ENCODE peak calls at places on chromosomes 13 and 19, in nine cellular contexts. T is breast epithelium; P is body of pancreas; Y is Peyer's patch; V is mucosa of descending colon; L is CD8-positive, alpha-beta T cell; A is PC-9; H is neuronal stem cell; K is A549. R is an unnamed sample.
A peak's percentile ranks its signal among the peaks of the same experiment; 100 is the strongest.

GRCh38 chr19:3034845-3035541 is 5.9 kb upstream of the TLE2 start:
- DNase-seq in L (no peak), Y (peak; percentile 66), P (peak; percentile 50), V (peak; percentile 61), H (no peak), K (no peak), T (no peak), A (peak; percentile 24), R (peak; percentile 68)

GRCh38 chr13:79457948-79458347 is 23.0 kb upstream of the NDFIP2 start:
- DNase-seq in V (no peak), T (no peak), Y (no peak), A (no peak), L (no peak), K (no peak), H (no peak), P (no peak), R (no peak)

GRCh38 chr13:30371649-30372265 is 50.5 kb upstream of the UBE2L5 start:
- DNase-seq in A (peak; percentile 32), T (no peak), K (no peak), P (peak; percentile 47), V (peak; percentile 75), L (peak; percentile 80), Y (peak; percentile 52), H (no peak), R (peak; percentile 83)

GRCh38 chr13:74062933-74063332 is 71.3 kb downstream of the KLF12 start:
- DNase-seq in V (peak; percentile 19), K (no peak), H (no peak), P (no peak), A (no peak), Y (no peak), T (no peak), L (no peak), R (no peak)

GRCh38 chr19:39253374-39254149 is 4.9 kb upstream of the IFNL4 start:
- DNase-seq in K (no peak), L (no peak), T (no peak), H (no peak), P (no peak), A (no peak), Y (no peak), V (no peak), R (no peak)

GRCh38 chr19:38849746-38850230 is at the start of gene HNRNPL:
- DNase-seq in Y (peak; percentile 99), P (no peak), L (peak; percentile 100), K (no peak), A (peak; percentile 99), H (no peak), V (no peak), T (peak; percentile 100), R (no peak)

GRCh38 chr13:80755925-80756324 is 415.0 kb upstream of the SPRY2 start:
- DNase-seq in K (no peak), A (no peak), L (no peak), H (no peak), Y (no peak), T (no peak), P (no peak), V (no peak), R (no peak)

GRCh38 chr19:41940443-41941409 is 12.5 kb upstream of the ERFL start:
- DNase-seq in A (no peak), V (no peak), K (peak; percentile 77), Y (no peak), P (no peak), T (no peak), H (no peak), L (no peak), R (no peak)

GRCh38 chr19:13398780-13399726 is 107.2 kb downstream of the CACNA1A start:
- DNase-seq in L (no peak), Y (no peak), K (peak; percentile 13), H (no peak), T (no peak), A (no peak), P (no peak), V (no peak), R (no peak)

GRCh38 chr13:112586334-112586733 is 1.6 kb downstream of the TUBGCP3 start:
- DNase-seq in H (no peak), V (no peak), A (no peak), K (no peak), P (no peak), L (no peak), Y (no peak), T (no peak), R (no peak)

GRCh38 chr13:112587767-112588489 is at the start of gene TUBGCP3:
- DNase-seq in K (peak; percentile 78), P (peak; percentile 87), A (peak; percentile 78), T (peak; percentile 80), H (peak; percentile 77), V (peak; percentile 87), Y (peak; percentile 88), L (peak; percentile 88), R (peak; percentile 75)

GRCh38 chr13:112588490-112589297 is 741 bp upstream of the TUBGCP3 start:
- DNase-seq in L (no peak), T (no peak), H (no peak), V (no peak), Y (no peak), A (no peak), P (peak; percentile 38), K (no peak), R (no peak)

GRCh38 chr13:112583592-112584277 is 4.2 kb downstream of the TUBGCP3 start:
- DNase-seq in T (no peak), L (no peak), P (no peak), Y (no peak), V (peak; percentile 40), K (no peak), H (no peak), A (no peak), R (no peak)

DNA sequence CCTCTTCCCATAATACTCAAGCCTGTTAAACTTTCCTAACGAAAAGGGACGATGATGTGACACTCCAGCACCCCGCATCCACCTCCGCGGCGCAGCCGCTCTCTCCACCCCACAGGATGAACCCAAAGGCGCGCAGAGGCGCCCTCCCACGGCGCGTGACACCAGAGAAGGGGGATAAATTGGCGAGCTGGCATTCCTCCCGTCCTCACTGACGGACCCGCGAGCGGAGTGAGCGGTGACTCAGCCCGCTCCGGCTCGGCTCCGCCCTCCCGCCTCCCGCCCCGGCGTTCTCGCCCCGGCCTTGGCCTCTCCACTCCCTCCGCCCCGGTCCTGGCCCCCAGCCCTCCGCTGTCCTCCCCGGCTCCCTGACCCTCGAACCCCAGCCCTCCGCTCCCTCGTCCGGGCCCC is 590 bp downstream of the TUBGCP3 start:
- DNase-seq in Y (peak; percentile 87), A (peak; percentile 77), L (peak; percentile 68), V (peak; percentile 82), P (peak; percentile 78), H (peak; percentile 58), T (peak; percentile 71), K (peak; percentile 84), R (peak; percentile 42)
- H3K4me1 ChIP-seq in Y (peaks cover 4% of the 10 kb centered on the region), A (peaks cover 17% of the 10 kb centered on the region), L (peaks cover 18% of the 10 kb centered on the region), V (peaks cover 22% of the 10 kb centered on the region), P (peaks cover 26% of the 10 kb centered on the region), H (peaks cover 7% of the 10 kb centered on the region), T (peaks cover 9% of the 10 kb centered on the region), K (peaks cover 8% of the 10 kb centered on the region), R (peaks cover 32% of the 10 kb centered on the region)

DNA sequence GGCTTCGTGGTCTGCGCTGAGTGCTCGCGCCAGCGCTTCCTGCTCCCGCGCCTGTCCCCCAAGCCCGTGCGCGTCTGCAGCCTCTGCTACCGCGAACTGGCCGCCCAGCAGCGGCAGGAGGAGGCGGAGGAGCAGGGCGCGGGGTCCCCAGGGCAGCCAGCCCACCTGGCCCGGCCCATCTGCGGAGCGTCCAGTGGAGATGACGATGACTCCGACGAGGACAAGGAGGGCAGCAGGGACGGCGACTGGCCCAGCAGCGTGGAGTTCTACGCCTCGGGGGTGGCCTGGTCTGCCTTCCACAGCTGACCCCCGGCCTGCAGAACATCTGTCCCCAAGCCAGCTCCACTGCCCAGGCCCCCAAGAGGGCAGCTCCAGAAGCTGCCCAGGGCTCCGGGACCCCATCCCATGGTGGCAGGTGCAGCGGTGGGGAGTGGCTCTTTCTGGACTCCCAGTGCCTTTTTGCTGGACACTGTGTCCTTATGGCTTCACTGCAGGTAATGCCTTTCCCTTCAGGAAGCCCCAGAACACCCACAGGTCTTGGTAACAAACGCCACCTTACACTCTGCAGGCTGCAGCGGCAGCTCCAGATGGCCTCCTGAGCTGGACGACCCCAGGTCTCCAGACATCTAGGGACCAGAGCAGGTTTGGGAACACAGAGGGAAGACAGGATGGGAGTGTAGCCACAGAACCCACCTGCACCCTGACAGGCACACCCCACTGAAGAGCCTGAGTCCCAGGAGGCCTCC is 9.3 kb downstream of the PLEKHF1 start:
- DNase-seq in L (no peak), P (no peak), K (no peak), Y (no peak), T (peak; percentile 20), H (no peak), V (no peak), A (no peak), R (no peak)
- H3K4me1 ChIP-seq in L (peaks cover 96% of the 10 kb centered on the region), P (peaks cover 41% of the 10 kb centered on the region), K (no peaks in the 10 kb centered on the region), Y (peaks cover 68% of the 10 kb centered on the region), T (peaks cover 56% of the 10 kb centered on the region), H (peaks cover 13% of the 10 kb centered on the region), V (peaks cover 5% of the 10 kb centered on the region), A (peaks cover 54% of the 10 kb centered on the region), R (peaks cover 99% of the 10 kb centered on the region)

GRCh38 chr19:44848036-44848804 is 2.1 kb downstream of the NECTIN2 start:
- DNase-seq in H (peak; percentile 24), T (no peak), P (peak; percentile 34), K (no peak), L (no peak), A (no peak), Y (no peak), V (peak; percentile 30), R (no peak)

GRCh38 chr19:44846455-44847143 is 502 bp downstream of the NECTIN2 start:
- DNase-seq in P (peak; percentile 62), V (peak; percentile 64), T (no peak), K (no peak), H (peak; percentile 89), A (peak; percentile 20), L (no peak), Y (no peak), R (no peak)

GRCh38 chr19:44848805-44849457 is 2.8 kb downstream of the NECTIN2 start:
- DNase-seq in H (peak; percentile 33), L (no peak), Y (no peak), T (no peak), P (no peak), A (no peak), K (no peak), V (peak; percentile 31), R (no peak)

GRCh38 chr19:44845612-44846454 is at the start of gene NECTIN2:
- DNase-seq in K (peak; percentile 100), L (peak; percentile 69), H (peak; percentile 99), Y (peak; percentile 100), T (peak; percentile 100), P (peak; percentile 100), V (peak; percentile 100), A (peak; percentile 100), R (peak; percentile 73)

GRCh38 chr19:44847144-44848035 is 1.3 kb downstream of the NECTIN2 start:
- DNase-seq in H (peak; percentile 43), L (no peak), P (peak; percentile 81), V (peak; percentile 85), K (peak; percentile 65), Y (peak; percentile 89), T (peak; percentile 88), A (peak; percentile 80), R (no peak)
- H3K4me1 ChIP-seq in H (peaks cover 19% of the 10 kb centered on the region), L (peaks cover 39% of the 10 kb centered on the region), P (peaks cover 47% of the 10 kb centered on the region), V (peaks cover 22% of the 10 kb centered on the region), K (peaks cover 37% of the 10 kb centered on the region), Y (peaks cover 25% of the 10 kb centered on the region), T (peaks cover 11% of the 10 kb centered on the region), A (peaks cover 17% of the 10 kb centered on the region), R (peaks cover 31% of the 10 kb centered on the region)

DNA sequence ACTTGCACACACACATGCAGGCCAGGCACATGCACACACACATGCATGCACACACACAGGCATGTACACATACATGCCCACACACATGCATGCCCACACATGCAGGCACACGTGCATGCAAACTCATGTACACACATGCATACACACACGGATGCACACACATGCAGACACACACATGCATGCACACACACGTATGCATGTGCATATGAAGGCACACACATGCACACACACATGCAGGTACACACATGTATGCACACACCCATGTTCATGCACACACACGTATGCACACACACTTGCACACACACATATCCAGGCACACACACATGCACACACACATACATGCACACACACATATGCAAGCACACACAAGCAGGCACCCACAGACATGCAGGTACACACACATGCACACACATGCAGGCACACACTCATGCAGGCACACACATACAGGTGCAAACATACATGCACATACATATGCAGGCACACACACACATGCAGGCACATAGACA is 278.1 kb downstream of the LHFPL6 start:
- DNase-seq in H (no peak), K (no peak), A (no peak), T (no peak), V (no peak), P (no peak), Y (no peak), L (no peak), R (no peak)
- H3K4me1 ChIP-seq in H (peaks cover 16% of the 10 kb centered on the region), K (no peaks in the 10 kb centered on the region), A (no peaks in the 10 kb centered on the region), T (no peaks in the 10 kb centered on the region), V (no peaks in the 10 kb centered on the region), P (no peaks in the 10 kb centered on the region), Y (no peaks in the 10 kb centered on the region), L (no peaks in the 10 kb centered on the region), R (no peaks in the 10 kb centered on the region)